ENCODE peak calls at places on chromosomes 13 and 19, in five cellular contexts. Z is caudate nucleus, U is AG04449, L is activated gamma-delta T cell treated with Interleukin-2 at 50 U/mL for 16 hours, W is uterus. G is an unnamed sample.

GRCh38 chr19:39508629-39509028 is 6.3 kb upstream of the SELENOV start:
- DNase-seq in Z (no peak), U (no peak), L (no peak), W (no peak), G (no peak)

GRCh38 chr19:17830567-17831418 is 9.5 kb upstream of the INSL3 start:
- DNase-seq in Z (peak), U (no peak), L (no peak), W (peak), G (peak)

GRCh38 chr19:3670258-3670795 is 29.9 kb downstream of the PIP5K1C start:
- DNase-seq in Z (peak), U (no peak), L (no peak), W (peak), G (no peak)

GRCh38 chr19:36331353-36332228 is 47.4 kb downstream of the ZFP14 start:
- DNase-seq in Z (peak), U (peak), L (peak), W (peak), G (peak)

GRCh38 chr19:1214862-1215731 is 9.5 kb downstream of the STK11 start:
- DNase-seq in Z (peak), U (no peak), L (no peak), W (no peak), G (no peak)

GRCh38 chr19:41023193-41023592 is 32.1 kb downstream of the CYP2B6 start:
- DNase-seq in Z (no peak), U (no peak), L (no peak), W (no peak), G (no peak)

GRCh38 chr19:3068071-3068470 is 5.8 kb upstream of the TLE5 start:
- DNase-seq in Z (no peak), U (no peak), L (no peak), W (no peak), G (no peak)

GRCh38 chr19:7879102-7879770 is 5.0 kb upstream of the PRR36 start:
- DNase-seq in Z (no peak), U (no peak), L (no peak), W (no peak), G (no peak)

GRCh38 chr13:111031531-111031961 is 83.6 kb upstream of the ARHGEF7 start:
- DNase-seq in Z (no peak), U (peak), L (no peak), W (no peak), G (no peak)

GRCh38 chr19:15629003-15629880 is 11.5 kb upstream of the CYP4F3 start:
- DNase-seq in Z (peak), U (no peak), L (peak), W (peak), G (peak)

GRCh38 chr19:44662686-44663085 is 8.6 kb upstream of the CEACAM19 start:
- DNase-seq in Z (no peak), U (no peak), L (no peak), W (no peak), G (no peak)

GRCh38 chr19:35040826-35041547 is 534 bp upstream of the HPN start:
- DNase-seq in Z (peak), U (no peak), L (no peak), W (peak), G (no peak)

GRCh38 chr19:55353356-55353802 is 1.1 kb downstream of the COX6B2 start:
- DNase-seq in Z (no peak), U (no peak), L (no peak), W (no peak), G (no peak)

GRCh38 chr13:41075034-41075433 is 13.7 kb downstream of the WBP4 start:
- DNase-seq in Z (peak), U (no peak), L (peak), W (no peak), G (peak)

GRCh38 chr19:48466571-48467325 is 2.4 kb upstream of the CYTH2 start:
- DNase-seq in Z (no peak), U (no peak), L (no peak), W (no peak), G (no peak)

GRCh38 chr19:2340496-2341246 is 12.2 kb downstream of the SPPL2B start:
- DNase-seq in Z (no peak), U (no peak), L (no peak), W (no peak), G (no peak)

GRCh38 chr19:42184401-42184861 is 33.0 kb downstream of the DEDD2 start:
- DNase-seq in Z (peak), U (peak), L (peak), W (peak), G (peak)